ENCODE peak calls at places on chromosomes 12 and 14, in ten cellular contexts. A is AG04450, G is A673, D is neural progenitor cell, L is hepatocyte, I is Caco-2, H is Panc1, K is PC-3, J is mucosa of descending colon, F is GM12864. S is an unnamed sample.

GRCh38 chr14:100155049-100155621 is 4.3 kb downstream of the DEGS2 start:
- DNase-seq in K (peak), I (no peak), H (peak), A (no peak), L (peak), G (peak), D (peak), F (no peak), J (peak), S (no peak)

GRCh38 chr12:58888131-58888783 is 32.0 kb downstream of the LRIG3 start:
- DNase-seq in H (no peak), I (no peak), K (no peak), J (no peak), L (peak), D (no peak), A (peak), F (no peak), G (peak), S (peak)

GRCh38 chr14:91125801-91126200 is 11.9 kb downstream of the DGLUCY start:
- DNase-seq in L (no peak), F (no peak), A (no peak), J (no peak), G (no peak), K (no peak), H (no peak), I (no peak), D (no peak), S (no peak)

GRCh38 chr12:100391856-100392255 is 35.0 kb downstream of the SLC17A8 start:
- DNase-seq in J (no peak), I (no peak), L (peak), G (peak), H (no peak), K (peak), D (no peak), F (no peak), A (no peak), S (no peak)

GRCh38 chr14:21054123-21054767 is 3.4 kb upstream of the RNASE8 start:
- DNase-seq in D (no peak), H (no peak), F (no peak), I (peak), G (no peak), L (peak), K (no peak), A (no peak), J (no peak), S (no peak)

GRCh38 chr12:105623337-105623736 is 292.8 kb downstream of the C12orf75 start:
- DNase-seq in K (no peak), G (no peak), I (no peak), J (no peak), F (no peak), A (no peak), H (no peak), L (peak), D (no peak), S (no peak)

GRCh38 chr14:90511252-90511651 is 114.4 kb downstream of the CALM1 start:
- DNase-seq in K (no peak), J (no peak), D (no peak), G (no peak), A (no peak), I (no peak), F (no peak), L (no peak), H (no peak), S (no peak)

GRCh38 chr14:101561145-101561896 is at the start of gene DIO3:
- DNase-seq in L (peak), F (no peak), J (peak), I (peak), D (peak), G (peak), H (no peak), A (no peak), K (peak), S (no peak)

GRCh38 chr12:127893875-127894635 is 372.9 kb upstream of the TMEM132C start:
- DNase-seq in G (peak), L (no peak), H (no peak), K (peak), J (no peak), F (no peak), A (no peak), D (peak), I (no peak), S (no peak)

GRCh38 chr12:55847603-55848329 is 5.0 kb upstream of the MMP19 start:
- DNase-seq in A (peak), J (peak), H (no peak), G (peak), I (no peak), D (no peak), L (peak), K (peak), F (no peak), S (peak)

GRCh38 chr14:77208266-77208978 is 26.8 kb downstream of the TMEM63C start:
- DNase-seq in I (peak), F (no peak), D (peak), G (peak), A (peak), L (peak), K (peak), H (no peak), J (no peak), S (peak)

DNA sequence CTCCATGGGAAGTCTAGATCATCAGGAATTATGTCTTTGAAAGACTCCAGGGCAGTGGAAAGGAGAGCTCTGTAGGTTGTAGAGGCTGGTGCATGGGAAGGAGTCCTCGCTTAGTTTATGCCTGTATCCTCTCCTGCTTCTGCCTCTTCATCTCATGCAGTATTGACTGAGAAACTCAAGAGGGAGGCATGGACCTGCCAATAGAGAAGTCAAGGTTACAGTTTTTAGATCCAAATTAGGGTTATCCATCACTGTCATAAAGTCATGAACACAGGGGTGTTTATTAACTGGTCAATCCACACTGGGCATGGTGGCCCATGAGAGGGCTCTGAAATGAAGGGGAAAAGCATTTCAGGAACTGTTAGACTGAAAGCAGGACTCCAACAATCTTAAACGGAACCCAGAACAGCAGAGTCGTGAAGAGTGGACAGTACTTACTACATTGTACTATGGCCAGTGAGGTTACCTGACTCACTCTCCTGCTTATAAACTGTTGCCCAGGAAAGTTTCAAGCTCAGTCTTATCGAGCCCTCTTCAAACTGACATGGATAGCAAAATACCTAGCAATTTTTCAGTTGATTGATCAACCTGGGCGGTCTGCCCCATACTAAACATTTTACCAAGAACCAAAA is 30.1 kb upstream of the DHRS7 start:
- DNase-seq in J (no peak), K (no peak), H (no peak), A (no peak), I (no peak), F (no peak), L (no peak), G (no peak), D (peak), S (no peak)
- TF ChIP-seq CTCF in J (no peak), K (peak), H (peak), A (no peak), I (peak), F (peak), L (peak), G (peak), D (peak), S (no peak)

GRCh38 chr14:92627707-92628215 is 114.2 kb downstream of the RIN3 start:
- DNase-seq in H (no peak), F (no peak), D (peak), L (no peak), I (no peak), G (no peak), A (no peak), K (no peak), J (no peak), S (no peak)
- H3K4me3 ChIP-seq in H (no peak), F (no peak), D (no peak), L (no peak), I (no peak), G (no peak), A (no peak), K (peak), J (no peak), S (no peak)

GRCh38 chr14:50012644-50013043 is 103.7 kb downstream of the VCPKMT start:
- DNase-seq in F (no peak), H (no peak), I (no peak), D (no peak), A (no peak), L (no peak), K (peak), G (no peak), J (no peak), S (no peak)

GRCh38 chr14:50008562-50009355 is 107.6 kb downstream of the VCPKMT start:
- DNase-seq in L (no peak), D (no peak), F (no peak), K (peak), A (no peak), I (no peak), G (no peak), H (no peak), J (no peak), S (no peak)

GRCh38 chr14:50013198-50013918 is 103.0 kb downstream of the VCPKMT start:
- DNase-seq in G (no peak), A (no peak), D (no peak), J (no peak), F (no peak), K (peak), H (no peak), I (peak), L (peak), S (no peak)

GRCh38 chr14:50010752-50011151 is 105.6 kb downstream of the VCPKMT start:
- DNase-seq in G (no peak), H (no peak), I (no peak), L (no peak), J (no peak), K (no peak), A (no peak), F (no peak), D (no peak), S (no peak)

DNA sequence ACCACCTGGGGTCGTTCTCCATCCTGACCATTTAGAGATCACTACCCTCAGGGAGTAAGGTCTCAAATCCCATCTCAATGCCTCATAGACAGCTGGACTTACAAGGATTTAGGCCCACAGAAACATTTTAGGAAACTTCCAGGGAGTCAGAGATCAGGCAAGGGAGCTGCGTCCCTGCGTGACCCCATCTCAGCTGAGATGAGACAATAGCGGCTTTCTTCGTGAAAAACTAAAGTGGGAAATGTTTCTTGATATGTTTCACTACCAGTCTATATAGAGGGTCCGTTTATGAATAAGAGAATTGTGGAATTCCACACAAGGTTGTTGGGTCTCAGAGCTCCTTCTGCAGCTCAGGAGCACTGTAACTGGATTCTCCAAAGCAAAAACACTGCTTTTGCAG is 105.1 kb downstream of the VCPKMT start:
- DNase-seq in D (no peak), A (no peak), J (no peak), G (no peak), I (no peak), L (no peak), F (no peak), H (no peak), K (no peak), S (no peak)
- TF ChIP-seq CTCF in D (no peak), A (no peak), J (no peak), G (no peak), I (no peak), L (no peak), F (no peak), H (no peak), K (no peak), S (no peak)

GRCh38 chr14:61451491-61451890 is 130.1 kb downstream of the PRKCH start:
- DNase-seq in L (no peak), K (no peak), A (no peak), H (no peak), G (no peak), D (peak), F (no peak), J (no peak), I (no peak), S (no peak)

GRCh38 chr14:61451891-61452400 is 130.6 kb downstream of the PRKCH start:
- DNase-seq in G (no peak), J (no peak), D (no peak), A (no peak), I (no peak), F (no peak), K (no peak), H (no peak), L (no peak), S (no peak)

GRCh38 chr14:61454545-61454944 is 133.2 kb downstream of the PRKCH start:
- DNase-seq in D (no peak), H (no peak), L (no peak), F (no peak), A (no peak), I (no peak), K (no peak), G (no peak), J (no peak), S (no peak)

GRCh38 chr14:61452452-61452851 is 131.1 kb downstream of the PRKCH start:
- DNase-seq in F (no peak), H (no peak), A (no peak), I (no peak), G (no peak), K (no peak), J (no peak), L (no peak), D (no peak), S (no peak)

GRCh38 chr14:61453103-61453767 is 131.9 kb downstream of the PRKCH start:
- DNase-seq in K (no peak), J (no peak), I (no peak), G (no peak), L (no peak), A (no peak), H (no peak), F (no peak), D (no peak), S (no peak)
- H3K4me3 ChIP-seq in K (no peak), J (no peak), I (no peak), G (no peak), L (no peak), A (no peak), H (no peak), F (no peak), D (no peak), S (no peak)

DNA sequence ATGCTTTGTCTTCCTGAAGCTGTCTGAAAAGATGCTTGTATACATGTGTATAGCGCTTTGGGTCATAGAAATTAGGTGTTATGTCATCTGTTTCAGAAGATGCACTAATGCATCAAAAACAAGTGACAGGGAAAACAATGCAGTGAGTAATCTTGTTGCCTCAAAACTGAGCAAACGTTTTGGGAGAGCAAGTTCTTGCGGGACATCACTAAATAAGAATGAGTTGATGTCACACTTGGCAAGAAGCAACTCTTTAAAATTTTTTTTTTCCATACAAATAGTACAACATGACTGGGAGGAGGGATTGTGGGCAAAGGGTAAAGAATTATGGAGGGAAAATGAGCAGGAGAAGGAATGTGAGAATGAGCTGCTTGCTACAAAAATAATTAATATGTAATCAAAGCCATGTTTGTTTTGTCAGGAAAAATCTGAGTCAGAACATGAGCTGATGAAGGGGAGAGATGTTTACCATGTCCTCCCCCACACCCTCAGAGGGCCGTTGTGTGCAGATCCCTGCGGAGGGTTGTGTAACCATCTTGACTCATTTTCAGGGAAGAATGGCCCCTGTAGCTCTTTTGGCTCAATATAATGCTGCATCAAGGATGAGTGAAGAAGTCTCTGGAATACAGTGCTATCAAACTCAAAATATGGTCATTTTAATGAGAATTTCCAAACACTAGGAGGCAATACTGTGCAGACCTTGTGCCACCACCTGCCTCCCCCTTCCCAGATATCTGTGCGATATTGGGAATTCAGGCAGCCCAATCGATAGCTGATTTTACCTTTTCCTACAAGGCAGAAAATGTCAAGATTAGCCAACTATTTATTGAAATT is 41.4 kb downstream of the BORCS5 start:
- DNase-seq in A (peak), H (peak), G (peak), J (no peak), K (peak), I (peak), L (peak), F (no peak), D (no peak), S (peak)
- TF ChIP-seq CTCF in A (peak), H (peak), G (peak), J (no peak), K (peak), I (peak), L (no peak), F (no peak), D (no peak), S (no peak)

GRCh38 chr12:9674226-9674590 is 4.7 kb downstream of the CLEC2D start:
- DNase-seq in F (peak), J (peak), H (no peak), G (no peak), I (no peak), L (no peak), D (no peak), K (no peak), A (no peak), S (no peak)
- H3K4me3 ChIP-seq in F (peak), J (no peak), H (no peak), G (no peak), I (no peak), L (no peak), D (no peak), K (no peak), A (no peak), S (no peak)

GRCh38 chr12:69119770-69120169 is 119.6 kb upstream of the CPSF6 start:
- DNase-seq in G (no peak), F (no peak), J (no peak), K (no peak), H (no peak), L (no peak), A (no peak), I (no peak), D (no peak), S (no peak)
- TF ChIP-seq CTCF in G (no peak), F (no peak), J (no peak), K (no peak), H (no peak), L (no peak), A (no peak), I (no peak), D (no peak), S (no peak)

GRCh38 chr12:68106660-68107059 is 52.9 kb downstream of the IFNG start:
- DNase-seq in L (no peak), K (no peak), D (no peak), H (no peak), G (no peak), F (no peak), I (no peak), A (no peak), J (no peak), S (no peak)

GRCh38 chr12:68109444-68110217 is 49.9 kb downstream of the IFNG start:
- DNase-seq in I (no peak), L (no peak), K (no peak), A (no peak), H (no peak), F (no peak), J (no peak), G (no peak), D (no peak), S (no peak)

GRCh38 chr12:68113644-68114043 is 45.9 kb downstream of the IFNG start:
- DNase-seq in D (peak), A (no peak), I (no peak), F (no peak), H (no peak), G (no peak), L (no peak), K (peak), J (no peak), S (no peak)

GRCh38 chr12:68109001-68109400 is 50.5 kb downstream of the IFNG start:
- DNase-seq in I (no peak), D (no peak), G (no peak), J (no peak), K (no peak), L (no peak), F (no peak), A (no peak), H (no peak), S (no peak)

GRCh38 chr12:68111995-68112394 is 47.5 kb downstream of the IFNG start:
- DNase-seq in L (no peak), G (no peak), A (no peak), D (no peak), K (no peak), F (no peak), I (no peak), J (no peak), H (no peak), S (no peak)
- H3K4me3 ChIP-seq in L (no peak), G (no peak), A (no peak), D (no peak), K (no peak), F (no peak), I (no peak), J (no peak), H (no peak), S (no peak)

GRCh38 chr12:5493018-5493417 is 61.1 kb downstream of the NTF3 start:
- DNase-seq in L (no peak), F (no peak), A (no peak), I (peak), G (no peak), K (no peak), J (no peak), D (peak), H (no peak), S (no peak)
- TF ChIP-seq CTCF in L (peak), F (no peak), A (peak), I (peak), G (no peak), K (no peak), J (no peak), D (peak), H (no peak), S (peak)

S was measured in astrocyte of the cerebellum.